ENCODE peak calls at places on chromosomes 2 and 18, in five cellular contexts. Y is CD8-positive, alpha-beta T cell; G is mammary epithelial cell; X is left ventricle myocardium inferior; C is AG10803. Z is an unnamed sample.

GRCh38 chr2:58842501-58843144 is 601.5 kb upstream of the FANCL start:
- DNase-seq in C (no peak), G (no peak), Y (no peak), X (no peak), Z (no peak)

GRCh38 chr2:213691351-213691750 is 407.1 kb downstream of the SPAG16 start:
- DNase-seq in C (no peak), Y (no peak), G (no peak), X (no peak), Z (no peak)

GRCh38 chr2:168669151-168669550 is 133.3 kb upstream of the NOSTRIN start:
- DNase-seq in Y (no peak), G (no peak), X (no peak), C (no peak), Z (no peak)

GRCh38 chr18:36761186-36761698 is 67.6 kb downstream of the TPGS2 start:
- DNase-seq in C (no peak), X (no peak), G (no peak), Y (no peak), Z (no peak)

GRCh38 chr18:27121108-27121507 is 64.0 kb downstream of the CHST9 start:
- DNase-seq in X (no peak), Y (no peak), C (no peak), G (peak; percentile 49), Z (no peak)

GRCh38 chr2:20534913-20535801 is 88.3 kb downstream of the RHOB start:
- DNase-seq in X (peak; percentile 53), C (no peak), G (no peak), Y (no peak), Z (no peak)

GRCh38 chr2:107197601-107198000 is 311.6 kb upstream of the ST6GAL2 start:
- DNase-seq in G (no peak), C (no peak), X (no peak), Y (no peak), Z (no peak)

GRCh38 chr18:44552706-44553105 is 128.0 kb upstream of the SETBP1 start:
- DNase-seq in X (no peak), C (no peak), Y (no peak), G (no peak), Z (no peak)

GRCh38 chr2:200585730-200586643 is at the start of gene AOX1:
- DNase-seq in C (peak; percentile 62), X (peak; percentile 46), Y (peak; percentile 23), G (peak; percentile 30), Z (no peak)

GRCh38 chr2:2102870-2103269 is 228.2 kb downstream of the MYT1L start:
- DNase-seq in G (no peak), X (no peak), Y (no peak), C (no peak), Z (no peak)

GRCh38 chr2:127022817-127023216 is 84.1 kb downstream of the BIN1 start:
- DNase-seq in X (no peak), G (no peak), Y (no peak), C (no peak), Z (no peak)

GRCh38 chr2:204673877-204674276 is 128.6 kb downstream of the PARD3B start:
- DNase-seq in C (peak; percentile 22), X (no peak), Y (no peak), G (peak; percentile 49), Z (no peak)
- H3K4me3 ChIP-seq in C (no peak overlapping the region), X (no peak overlapping the region), Y (no peak overlapping the region), G (no peak overlapping the region), Z (no peak overlapping the region)

DNA sequence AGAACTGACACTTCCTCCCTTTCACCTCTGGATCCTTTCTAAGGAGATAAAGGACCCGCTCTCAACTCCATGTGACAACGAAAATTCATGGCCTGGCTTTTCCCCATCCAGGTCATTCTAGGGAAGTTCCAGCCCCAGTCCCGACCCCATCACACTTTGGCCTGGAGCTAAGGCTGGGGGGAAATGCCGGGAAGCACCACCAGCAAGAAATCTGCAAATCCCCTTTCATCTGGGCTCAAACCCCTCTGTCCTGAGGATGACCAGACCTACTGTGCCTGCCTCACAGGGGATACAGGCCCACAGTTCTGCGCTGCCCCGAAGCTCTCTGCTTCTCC is 1.3 kb downstream of the SIX2 start:
- DNase-seq in C (no peak), Y (no peak), X (no peak), G (no peak), Z (no peak)
- H3K4me3 ChIP-seq in C (no peak overlapping the region), Y (no peak overlapping the region), X (peak overlapping the region; percentile 68), G (no peak overlapping the region), Z (no peak overlapping the region)

GRCh38 chr2:161423351-161424178 is 7.5 kb downstream of the TBR1 start:
- DNase-seq in Y (no peak), G (no peak), C (no peak), X (no peak), Z (no peak)

GRCh38 chr2:161424179-161424763 is 8.2 kb downstream of the TBR1 start:
- DNase-seq in Y (no peak), C (no peak), G (no peak), X (no peak), Z (no peak)

GRCh38 chr2:161426416-161426787 is 10.3 kb downstream of the TBR1 start:
- DNase-seq in C (no peak), Y (no peak), X (no peak), G (no peak), Z (no peak)

GRCh38 chr2:161425966-161426365 is 9.9 kb downstream of the TBR1 start:
- DNase-seq in X (no peak), C (no peak), Y (no peak), G (no peak), Z (no peak)

DNA sequence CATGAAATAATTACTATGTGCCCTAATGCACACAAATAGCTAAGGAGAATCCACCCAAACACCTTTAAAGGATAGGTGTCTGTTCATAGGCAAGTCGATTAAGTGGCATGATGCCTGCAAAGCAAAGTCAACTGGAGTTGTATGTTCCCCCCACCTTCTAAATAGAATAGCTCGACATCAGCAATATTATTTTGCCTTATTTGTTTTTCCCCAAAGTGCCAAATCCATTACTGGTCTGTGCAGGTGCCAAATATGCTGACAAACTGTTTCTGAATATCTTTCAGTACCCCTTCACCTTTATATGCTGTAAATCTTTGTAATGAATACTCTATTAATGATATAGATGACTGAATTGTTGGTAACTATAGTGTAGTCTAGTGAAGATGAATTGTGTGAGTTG is 8.9 kb downstream of the TBR1 start:
- DNase-seq in X (no peak), G (no peak), Y (no peak), C (no peak), Z (no peak)
- H3K4me3 ChIP-seq in X (no peak overlapping the region), G (no peak overlapping the region), Y (no peak overlapping the region), C (no peak overlapping the region), Z (no peak overlapping the region)

GRCh38 chr18:28176674-28176932 is 327 bp downstream of the CDH2 start:
- DNase-seq in Y (no peak), X (no peak), G (no peak), C (no peak), Z (no peak)
- H3K4me3 ChIP-seq in Y (no peak overlapping the region), X (peak overlapping the region; percentile 84), G (no peak overlapping the region), C (peak overlapping the region; percentile 82), Z (peak overlapping the region; percentile 68)

GRCh38 chr2:62506421-62506750 is 391 bp upstream of the TMEM17 start:
- DNase-seq in Y (no peak), C (no peak), G (no peak), X (no peak), Z (no peak)

GRCh38 chr2:62504657-62505056 is 1.3 kb downstream of the TMEM17 start:
- DNase-seq in G (no peak), X (no peak), Y (no peak), C (no peak), Z (no peak)

GRCh38 chr2:62501794-62502500 is 4.0 kb downstream of the TMEM17 start:
- DNase-seq in Y (no peak), X (no peak), C (peak; percentile 82), G (peak; percentile 54), Z (no peak)

GRCh38 chr2:62505649-62506420 is at the start of gene TMEM17:
- DNase-seq in C (peak; percentile 92), Y (no peak), G (peak; percentile 86), X (peak; percentile 94), Z (peak; percentile 5)

GRCh38 chr2:62505109-62505508 is 886 bp downstream of the TMEM17 start:
- DNase-seq in Y (no peak), G (no peak), C (peak; percentile 29), X (no peak), Z (no peak)
- H3K4me3 ChIP-seq in Y (no peak overlapping the region), G (no peak overlapping the region), C (peak overlapping the region; percentile 18), X (peak overlapping the region; percentile 75), Z (no peak overlapping the region)